ENCODE peak calls at places on chromosomes 5 and 9, in seven cellular contexts. L is ascending aorta, G is SK-N-SH, D is neuronal stem cell, A is PC-9, H is GM23248, Y is NT2/D1. S is an unnamed sample. For H3K4me1 and H3K9me3, the result is how much of the 10 kb centered on the place peaks cover.

GRCh38 chr9:114583776-114584175 is 3.8 kb upstream of the ATP6V1G1 start:
- DNase-seq in Y (peak), G (no peak), A (no peak), L (no peak), D (no peak), H (no peak), S (no peak)

GRCh38 chr5:95940758-95941682 is 20.6 kb downstream of the ELL2 start:
- DNase-seq in D (no peak), L (no peak), G (peak), A (no peak), Y (no peak), H (no peak), S (peak)

GRCh38 chr5:1282139-1282992 is 12.5 kb downstream of the TERT start:
- DNase-seq in L (no peak), G (no peak), Y (no peak), A (no peak), D (no peak), H (no peak), S (peak)

GRCh38 chr9:125432715-125433385 is 171.2 kb downstream of the GAPVD1 start:
- DNase-seq in G (no peak), D (no peak), Y (no peak), L (no peak), H (no peak), A (no peak), S (no peak)

GRCh38 chr9:130763585-130764200 is 70.1 kb downstream of the EXOSC2 start:
- DNase-seq in G (no peak), H (no peak), A (no peak), L (no peak), Y (no peak), D (no peak), S (no peak)

GRCh38 chr5:60018091-60018490 is 124.6 kb upstream of the PDE4D start:
- DNase-seq in A (no peak), L (no peak), G (no peak), Y (no peak), H (no peak), D (no peak), S (no peak)

GRCh38 chr5:111830333-111830732 is 73.3 kb upstream of the NREP start:
- DNase-seq in A (peak), L (no peak), D (no peak), Y (no peak), G (no peak), H (peak), S (no peak)

GRCh38 chr9:1918642-1919041 is 96.5 kb upstream of the SMARCA2 start:
- DNase-seq in L (no peak), A (no peak), D (no peak), H (no peak), Y (peak), G (no peak), S (no peak)

GRCh38 chr5:14168793-14169262 is 25.7 kb downstream of the TRIO start:
- DNase-seq in A (no peak), Y (no peak), D (no peak), L (no peak), G (no peak), H (no peak), S (no peak)

GRCh38 chr9:125521462-125522327 is 185.3 kb downstream of the MAPKAP1 start:
- DNase-seq in L (no peak), Y (no peak), A (no peak), G (no peak), D (no peak), H (peak), S (no peak)

GRCh38 chr5:132675936-132676689 is 2.3 kb downstream of the IL4 start:
- DNase-seq in G (no peak), A (no peak), D (no peak), Y (no peak), L (no peak), H (no peak), S (no peak)

GRCh38 chr9:130693426-130694191 is at the start of gene EXOSC2:
- DNase-seq in H (peak), Y (peak), D (peak), L (peak), A (peak), G (peak), S (peak)

GRCh38 chr5:143605403-143606005 is 202.0 kb upstream of the NR3C1 start:
- DNase-seq in Y (no peak), H (no peak), L (peak), D (no peak), G (no peak), A (no peak), S (no peak)

GRCh38 chr9:123087359-123087888 is 54.0 kb downstream of the GPR21 start:
- DNase-seq in A (no peak), Y (no peak), L (no peak), H (no peak), D (no peak), G (no peak), S (no peak)

GRCh38 chr9:132283165-132283564 is 71.6 kb downstream of the SETX start:
- DNase-seq in D (no peak), Y (no peak), H (no peak), A (no peak), G (no peak), L (no peak), S (no peak)

GRCh38 chr9:126661521-126662251 is 48.0 kb downstream of the LMX1B start:
- DNase-seq in L (no peak), A (peak), H (peak), D (no peak), G (no peak), Y (peak), S (no peak)

GRCh38 chr5:127910307-127910956 is 173.1 kb upstream of the SLC12A2 start:
- DNase-seq in Y (no peak), G (no peak), L (no peak), D (no peak), A (no peak), H (no peak), S (no peak)

GRCh38 chr5:163914911-163915310 is 409.5 kb downstream of the MAT2B start:
- DNase-seq in A (no peak), G (no peak), D (no peak), L (no peak), Y (no peak), H (no peak), S (no peak)

GRCh38 chr9:69097053-69097452 is 61.5 kb downstream of the FXN start:
- DNase-seq in H (peak), D (no peak), L (no peak), Y (no peak), A (peak), G (no peak), S (no peak)

GRCh38 chr5:171479776-171480125 is 60.3 kb downstream of the FGF18 start:
- DNase-seq in L (no peak), Y (no peak), A (no peak), H (no peak), D (no peak), G (no peak), S (no peak)

GRCh38 chr5:148387325-148387724 is 3.6 kb downstream of the FBXO38 start:
- DNase-seq in G (no peak), D (no peak), A (no peak), Y (no peak), H (peak), L (no peak), S (no peak)

GRCh38 chr9:97857603-97858392 is 4.8 kb downstream of the FOXE1 start:
- DNase-seq in D (peak), H (no peak), L (no peak), A (no peak), Y (no peak), G (no peak), S (peak)

GRCh38 chr5:10704949-10705621 is 55.9 kb downstream of the DAP start:
- DNase-seq in H (peak), L (no peak), G (no peak), Y (no peak), A (peak), D (no peak), S (no peak)

GRCh38 chr5:68288756-68289134 is 73.2 kb downstream of the PIK3R1 start:
- DNase-seq in A (peak), H (no peak), D (no peak), L (no peak), Y (no peak), G (peak), S (peak)

GRCh38 chr9:115590016-115590415 is 472.1 kb upstream of the TNC start:
- DNase-seq in L (no peak), A (peak), Y (no peak), D (no peak), H (peak), G (no peak), S (no peak)

GRCh38 chr5:64210866-64211265 is 45.2 kb downstream of the RNF180 start:
- DNase-seq in H (peak), D (no peak), Y (no peak), G (no peak), L (peak), A (no peak), S (no peak)

GRCh38 chr9:131397100-131397790 is 3.4 kb downstream of the PRRC2B start:
- DNase-seq in H (peak), G (no peak), Y (no peak), L (no peak), D (no peak), A (peak), S (peak)

GRCh38 chr9:136847065-136847826 is 2.0 kb upstream of the PHPT1 start:
- DNase-seq in A (peak), G (peak), Y (peak), D (peak), H (peak), L (no peak), S (peak)

GRCh38 chr5:143434261-143435206 is 31.0 kb upstream of the NR3C1 start:
- DNase-seq in D (no peak), Y (no peak), H (no peak), L (no peak), G (peak), A (no peak), S (no peak)

GRCh38 chr9:18905033-18905882 is 127.8 kb downstream of the SAXO1 start:
- DNase-seq in Y (no peak), A (no peak), D (no peak), L (no peak), H (peak), G (no peak), S (no peak)

GRCh38 chr5:14552017-14552416 is 29.6 kb upstream of the OTULINL start:
- DNase-seq in Y (no peak), G (no peak), A (no peak), L (no peak), D (no peak), H (peak), S (no peak)

GRCh38 chr5:180599590-180599914 is 8.3 kb upstream of the SCGB3A1 start:
- DNase-seq in L (peak), H (no peak), Y (no peak), G (no peak), D (no peak), A (no peak), S (no peak)

GRCh38 chr9:73536403-73536802 is 384.7 kb downstream of the ANXA1 start:
- DNase-seq in A (no peak), G (no peak), D (no peak), H (no peak), L (no peak), Y (no peak), S (no peak)

GRCh38 chr5:156421798-156422197 is 94.8 kb downstream of the SGCD start:
- DNase-seq in Y (no peak), A (no peak), G (peak), L (no peak), D (no peak), H (no peak), S (no peak)

GRCh38 chr5:150297934-150298595 is 4.6 kb downstream of the ARSI start:
- DNase-seq in Y (no peak), D (no peak), G (no peak), A (no peak), H (no peak), L (no peak), S (no peak)
- H3K4me1 ChIP-seq in Y (under half), D (under half), G (under half), A (under half), H (under half), L (under half), S (under half)

DNA sequence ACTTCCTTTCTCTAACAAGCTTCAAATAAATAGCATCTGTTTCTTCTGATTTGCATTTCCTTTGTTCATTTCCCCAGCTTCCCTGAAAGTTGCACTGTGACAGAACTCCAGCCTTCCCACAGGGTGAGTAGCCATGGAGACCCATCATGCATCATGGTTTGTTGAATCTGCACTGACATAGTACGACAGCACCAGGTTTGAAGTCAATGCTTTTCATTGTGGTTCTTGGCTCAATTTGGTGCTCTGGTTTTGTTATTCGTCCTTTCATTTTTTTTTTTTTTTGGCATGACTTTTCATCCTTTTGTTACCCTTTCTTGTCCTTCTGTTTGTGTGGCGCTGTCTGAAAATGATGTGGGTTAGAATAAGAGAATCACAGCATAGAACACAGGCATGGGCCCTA is 206.1 kb upstream of the CDH10 start:
- DNase-seq in H (no peak), Y (no peak), A (no peak), L (no peak), D (no peak), G (no peak), S (no peak)
- H3K9me3 ChIP-seq in H (under half), Y (under half), A (under half), L (under half), D (under half), G (under half), S (under half)

GRCh38 chr5:2507611-2508010 is 243.9 kb downstream of the IRX2 start:
- DNase-seq in G (no peak), L (no peak), Y (no peak), H (no peak), D (no peak), A (no peak), S (no peak)

GRCh38 chr5:2505217-2505616 is 246.3 kb downstream of the IRX2 start:
- DNase-seq in H (no peak), A (no peak), D (no peak), L (no peak), Y (no peak), G (no peak), S (no peak)

GRCh38 chr5:2506603-2507002 is 244.9 kb downstream of the IRX2 start:
- DNase-seq in D (no peak), H (no peak), Y (no peak), L (no peak), A (no peak), G (no peak), S (no peak)

GRCh38 chr5:2499917-2500316 is 251.6 kb downstream of the IRX2 start:
- DNase-seq in D (no peak), L (no peak), G (no peak), Y (no peak), H (no peak), A (no peak), S (no peak)

DNA sequence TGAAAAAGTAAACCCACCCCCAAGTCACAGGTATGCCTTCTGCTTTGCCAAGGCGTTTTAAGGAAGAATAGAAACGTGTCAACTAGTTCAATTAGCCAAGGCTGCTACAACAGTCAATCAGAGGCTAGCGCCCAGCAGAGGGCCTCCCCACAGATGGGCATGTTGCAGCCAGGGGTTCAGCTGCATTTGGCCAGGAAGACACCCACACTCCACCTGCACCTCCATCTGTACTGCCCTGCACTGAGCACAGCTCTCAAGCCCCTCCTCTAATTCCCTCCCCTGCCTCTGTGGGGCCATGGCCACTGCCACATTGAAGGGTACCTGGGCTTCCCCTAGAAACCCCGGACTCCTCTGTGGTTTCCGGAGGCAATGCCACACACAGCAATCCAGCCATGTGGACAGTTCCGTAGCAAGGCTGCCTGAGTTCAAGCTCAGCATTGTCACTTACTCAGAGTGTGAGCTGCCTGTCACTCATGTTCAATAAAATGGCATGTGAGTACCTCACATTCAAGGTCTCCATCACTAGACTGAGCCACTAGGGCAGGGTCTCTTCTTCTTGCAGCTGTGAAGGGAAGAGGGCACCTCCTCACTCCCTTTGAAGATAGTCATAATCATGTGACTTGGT is 248.4 kb downstream of the IRX2 start:
- DNase-seq in D (no peak), H (no peak), Y (no peak), L (no peak), G (no peak), A (no peak), S (no peak)
- H3K4me1 ChIP-seq in D (under half), H (under half), Y (under half), L (under half), G (under half), A (under half), S (under half)

GRCh38 chr9:61674465-61674864 is 484.6 kb downstream of the SPATA31A7 start:
- DNase-seq in A (no peak), D (no peak), L (peak), G (no peak), H (no peak), Y (no peak), S (no peak)

GRCh38 chr9:61674882-61675281 is 485.0 kb downstream of the SPATA31A7 start:
- DNase-seq in G (no peak), Y (no peak), D (no peak), A (no peak), L (no peak), H (no peak), S (no peak)

GRCh38 chr9:61673247-61673646 is 483.4 kb downstream of the SPATA31A7 start:
- DNase-seq in L (peak), G (no peak), H (no peak), Y (no peak), A (no peak), D (no peak), S (no peak)

GRCh38 chr9:61671276-61671973 is 481.6 kb downstream of the SPATA31A7 start:
- DNase-seq in A (no peak), H (no peak), L (peak), G (peak), D (no peak), Y (no peak), S (no peak)

DNA sequence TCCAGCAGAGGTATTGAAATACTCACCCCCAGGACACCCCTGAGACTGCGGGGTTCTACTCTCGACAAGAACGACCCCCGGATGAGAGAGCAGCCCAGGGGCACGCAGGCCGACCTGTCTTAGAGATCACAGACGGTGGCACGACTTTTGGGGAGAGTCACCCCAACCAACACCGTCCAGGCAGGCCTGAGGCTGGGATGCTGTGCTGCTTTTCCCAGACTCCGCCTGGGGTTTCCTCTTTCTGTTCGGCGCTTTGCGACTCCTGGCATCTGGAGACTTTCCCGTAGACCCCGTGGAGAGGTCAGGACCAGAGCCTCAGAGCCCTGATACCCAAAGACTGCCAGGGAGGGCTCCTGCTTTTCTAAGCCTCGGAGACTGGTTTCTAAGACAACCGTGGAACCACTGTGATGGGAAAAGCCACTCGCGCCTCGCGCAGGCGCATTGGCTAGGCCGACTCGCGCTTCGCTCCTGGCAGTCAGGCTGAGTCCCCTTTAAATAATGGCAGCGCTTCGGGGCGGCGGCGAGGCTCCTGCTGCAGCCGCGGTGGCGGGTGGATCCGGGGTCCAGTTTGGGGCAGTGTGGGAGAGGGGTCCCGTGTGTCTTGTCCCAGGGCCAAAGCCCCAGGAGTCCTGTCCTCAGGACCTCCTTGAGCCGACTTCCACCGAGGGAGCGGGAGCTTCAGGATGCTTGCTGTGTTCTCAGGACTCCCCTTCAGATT is 484.0 kb downstream of the SPATA31A7 start:
- DNase-seq in A (no peak), H (no peak), D (no peak), G (peak), Y (no peak), L (peak), S (no peak)
- H3K9me3 ChIP-seq in A (under half), H (under half), D (under half), G (under half), Y (under half), L (under half), S (under half)

GRCh38 chr9:134052491-134052890 is 15.3 kb downstream of the BRD3 start:
- DNase-seq in L (no peak), A (no peak), Y (no peak), G (no peak), D (no peak), H (no peak), S (no peak)

GRCh38 chr9:134054891-134055811 is 12.7 kb downstream of the BRD3 start:
- DNase-seq in G (no peak), Y (no peak), H (no peak), L (peak), D (no peak), A (no peak), S (no peak)

GRCh38 chr9:134053401-134053871 is 14.4 kb downstream of the BRD3 start:
- DNase-seq in D (no peak), H (no peak), A (no peak), Y (no peak), G (no peak), L (no peak), S (peak)

GRCh38 chr9:134052941-134053340 is 14.9 kb downstream of the BRD3 start:
- DNase-seq in A (no peak), L (no peak), H (no peak), Y (no peak), D (no peak), G (no peak), S (no peak)

DNA sequence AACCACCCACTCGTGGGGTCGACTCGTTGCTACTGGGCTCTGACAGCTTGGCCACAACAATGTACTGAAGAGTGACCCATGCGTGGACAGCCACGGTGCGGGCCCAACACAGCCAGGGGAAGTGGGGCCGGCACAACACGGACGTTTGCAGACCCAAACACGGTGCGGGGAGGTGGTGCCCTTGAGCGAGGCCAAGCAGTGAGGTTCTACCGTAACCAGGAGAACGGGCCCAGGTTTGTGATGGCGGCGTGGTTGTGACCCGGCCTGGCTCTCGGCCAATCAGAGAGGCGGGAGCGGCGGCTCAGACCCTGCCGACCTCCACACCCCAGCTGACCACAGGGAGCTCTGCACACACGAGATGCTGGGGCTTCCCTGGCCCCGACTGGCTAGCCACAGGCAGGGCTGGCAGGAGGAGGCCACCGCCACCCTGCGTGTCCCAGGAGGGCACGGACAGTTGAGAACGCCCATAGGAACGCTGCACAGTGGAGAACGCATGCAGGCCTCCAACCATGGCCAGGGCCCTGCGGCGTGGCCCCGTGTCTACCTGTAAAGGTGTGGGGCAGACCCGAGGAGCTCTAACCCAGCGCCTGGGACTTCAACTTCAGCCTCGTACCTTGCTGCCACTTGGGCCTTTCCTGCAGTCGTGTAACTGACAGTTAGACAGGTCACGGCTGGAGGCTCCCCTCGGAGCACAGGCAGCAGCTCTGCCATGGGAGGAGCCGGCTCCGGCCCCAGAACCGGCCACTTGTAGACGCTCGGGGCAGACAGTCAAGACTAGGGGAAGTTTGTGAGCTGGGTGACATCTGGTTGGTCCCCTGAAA is 13.7 kb downstream of the BRD3 start:
- DNase-seq in A (no peak), L (peak), H (no peak), G (no peak), Y (no peak), D (no peak), S (peak)
- H3K4me1 ChIP-seq in A (under half), L (under half), H (under half), G (under half), Y (under half), D (under half), S (half or more)

S was measured in thyroid gland.